ENCODE peak calls at places on chromosomes 12 and 14, in ten cellular contexts. M is thoracic aorta, J is spleen, G is heart right ventricle, Q is hepatocyte, A is transverse colon, N is IMR-90, U is SK-N-SH, C is ascending aorta, W is endodermal cell. Y is an unnamed sample. For H3K9me3, the result is how much of the 10 kb centered on the place peaks cover.

GRCh38 chr14:75279153-75279738 is 618 bp downstream of the FOS start:
- DNase-seq in N (peak), A (peak), U (peak), J (peak), C (peak), W (no peak), M (no peak), Q (peak), G (peak), Y (no peak)

GRCh38 chr14:98227000-98227726 is 1044.8 kb downstream of the BCL11B start:
- DNase-seq in U (no peak), W (no peak), Q (no peak), M (no peak), C (no peak), N (no peak), J (no peak), A (no peak), G (no peak), Y (no peak)

GRCh38 chr12:72574138-72574537 is 302.0 kb downstream of the TRHDE start:
- DNase-seq in W (no peak), J (no peak), M (no peak), Q (no peak), N (peak), C (no peak), G (no peak), U (no peak), A (no peak), Y (no peak)

GRCh38 chr12:104704224-104704623 is 247.5 kb downstream of the CHST11 start:
- DNase-seq in G (no peak), W (peak), J (peak), Q (no peak), C (no peak), U (no peak), N (no peak), M (no peak), A (no peak), Y (no peak)

GRCh38 chr12:6158263-6158662 is 33.8 kb upstream of the VWF start:
- DNase-seq in G (no peak), A (no peak), J (no peak), W (no peak), C (peak), M (no peak), Q (peak), U (no peak), N (no peak), Y (no peak)

GRCh38 chr12:124174949-124175348 is 119.9 kb upstream of the RFLNA start:
- DNase-seq in J (no peak), N (no peak), Q (no peak), A (no peak), U (no peak), C (no peak), W (no peak), G (no peak), M (no peak), Y (no peak)

GRCh38 chr12:77060883-77061240 is 4.5 kb downstream of the E2F7 start:
- DNase-seq in C (no peak), G (no peak), J (no peak), Q (no peak), U (no peak), A (no peak), W (no peak), M (no peak), N (no peak), Y (no peak)

GRCh38 chr14:88535149-88535548 is 19.7 kb downstream of the PTPN21 start:
- DNase-seq in W (peak), A (peak), M (no peak), Q (peak), C (no peak), J (no peak), N (no peak), U (no peak), G (no peak), Y (no peak)

GRCh38 chr14:35386673-35387125 is 17.9 kb downstream of the NFKBIA start:
- DNase-seq in U (no peak), Q (no peak), M (no peak), J (no peak), W (peak), G (no peak), N (no peak), C (no peak), A (no peak), Y (no peak)

GRCh38 chr12:26173153-26173552 is 22.2 kb upstream of the SSPN start:
- DNase-seq in J (no peak), U (no peak), C (no peak), W (no peak), G (no peak), N (no peak), M (no peak), A (no peak), Q (no peak), Y (no peak)

GRCh38 chr14:69475194-69475818 is 9.2 kb upstream of the PLEKHD1 start:
- DNase-seq in W (no peak), C (no peak), M (no peak), G (no peak), U (peak), A (no peak), J (no peak), Q (peak), N (peak), Y (no peak)

GRCh38 chr14:105508069-105508468 is 17.0 kb downstream of the TEDC1 start:
- DNase-seq in M (no peak), C (no peak), G (no peak), Q (no peak), J (no peak), U (no peak), W (no peak), N (no peak), A (no peak), Y (no peak)

GRCh38 chr14:103662591-103662990 is 33.6 kb downstream of the KLC1 start:
- DNase-seq in W (no peak), J (no peak), G (no peak), N (no peak), Q (no peak), A (no peak), U (no peak), M (no peak), C (no peak), Y (no peak)

GRCh38 chr12:80442426-80443222 is 1.4 kb upstream of the PTPRQ start:
- DNase-seq in G (no peak), Q (peak), W (no peak), J (no peak), N (peak), A (no peak), U (no peak), M (no peak), C (no peak), Y (no peak)

GRCh38 chr12:65171073-65171472 is 1.7 kb downstream of the LEMD3 start:
- DNase-seq in U (no peak), W (no peak), J (no peak), A (no peak), N (peak), G (no peak), Q (no peak), C (no peak), M (no peak), Y (no peak)

GRCh38 chr12:55068416-55069010 is 48.7 kb downstream of the NEUROD4 start:
- DNase-seq in N (peak), J (no peak), C (no peak), U (peak), M (no peak), G (no peak), W (peak), Q (peak), A (no peak), Y (peak)

GRCh38 chr12:132356686-132357622 is 27.6 kb upstream of the GALNT9 start:
- DNase-seq in N (peak), J (peak), U (no peak), A (peak), M (no peak), W (peak), C (no peak), Q (peak), G (no peak), Y (no peak)

GRCh38 chr12:45863332-45863731 is 127.0 kb downstream of the SCAF11 start:
- DNase-seq in N (no peak), A (no peak), W (no peak), U (no peak), Q (no peak), G (no peak), M (no peak), C (no peak), J (no peak), Y (no peak)

GRCh38 chr14:61894452-61895077 is 132.3 kb downstream of the SNAPC1 start:
- DNase-seq in A (peak), N (peak), J (peak), Q (peak), C (no peak), W (peak), U (peak), M (no peak), G (peak), Y (peak)

GRCh38 chr12:58665375-58665774 is 254.9 kb downstream of the LRIG3 start:
- DNase-seq in U (no peak), Q (no peak), N (no peak), M (no peak), J (no peak), A (no peak), W (no peak), G (no peak), C (no peak), Y (no peak)
- H3K27ac ChIP-seq in U (no peak), Q (no peak), N (no peak), M (no peak), J (no peak), A (no peak), W (no peak), G (no peak), C (no peak), Y (no peak)

GRCh38 chr14:25945746-25946145 is 652.1 kb downstream of the NOVA1 start:
- DNase-seq in G (no peak), Q (no peak), U (no peak), J (no peak), C (no peak), M (no peak), W (no peak), N (no peak), A (no peak), Y (no peak)
- H3K9me3 ChIP-seq in G (under half), Q (under half), U (under half), J (under half), C (under half), M (under half), W (under half), N (under half), A (under half), Y (under half)

DNA sequence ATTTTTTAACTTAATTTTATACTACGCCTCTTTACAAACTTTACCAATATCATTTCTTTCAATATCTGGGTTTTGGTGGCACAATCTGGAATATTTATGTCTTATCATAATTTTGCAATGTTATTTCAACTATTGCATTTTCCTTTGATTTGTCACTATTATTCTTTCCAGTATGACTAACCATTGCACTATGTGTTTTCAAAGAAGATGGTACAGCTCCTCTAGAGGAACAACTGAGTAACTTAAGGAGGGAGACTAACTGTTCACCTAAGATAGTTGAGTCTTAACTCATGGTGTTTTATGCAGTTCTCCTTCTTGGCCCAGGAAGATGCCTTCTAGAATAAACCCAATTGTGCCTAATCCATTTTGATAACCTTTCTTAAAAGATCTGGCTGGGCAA is 60.5 kb upstream of the KIF21A start:
- DNase-seq in J (no peak), N (no peak), A (no peak), G (no peak), M (no peak), Q (no peak), W (no peak), C (no peak), U (no peak), Y (no peak)
- TF ChIP-seq CTCF in J (no peak), N (no peak), A (no peak), G (no peak), M (no peak), Q (no peak), W (peak), C (no peak), U (peak), Y (no peak)

GRCh38 chr12:108605000-108605689 is 7.3 kb upstream of the TMEM119 start:
- DNase-seq in N (no peak), C (no peak), U (no peak), G (no peak), J (no peak), A (no peak), W (no peak), M (no peak), Q (no peak), Y (no peak)

GRCh38 chr12:108602961-108603704 is 5.2 kb upstream of the TMEM119 start:
- DNase-seq in Q (no peak), C (no peak), U (no peak), N (no peak), W (no peak), G (no peak), J (no peak), M (no peak), A (no peak), Y (no peak)

GRCh38 chr12:108602209-108602705 is 4.4 kb upstream of the TMEM119 start:
- DNase-seq in A (no peak), J (no peak), U (no peak), C (no peak), M (no peak), W (no peak), N (no peak), G (no peak), Q (no peak), Y (no peak)

GRCh38 chr12:108604208-108604941 is 6.5 kb upstream of the TMEM119 start:
- DNase-seq in G (no peak), N (no peak), A (no peak), M (no peak), Q (no peak), W (no peak), U (no peak), C (no peak), J (no peak), Y (no peak)

DNA sequence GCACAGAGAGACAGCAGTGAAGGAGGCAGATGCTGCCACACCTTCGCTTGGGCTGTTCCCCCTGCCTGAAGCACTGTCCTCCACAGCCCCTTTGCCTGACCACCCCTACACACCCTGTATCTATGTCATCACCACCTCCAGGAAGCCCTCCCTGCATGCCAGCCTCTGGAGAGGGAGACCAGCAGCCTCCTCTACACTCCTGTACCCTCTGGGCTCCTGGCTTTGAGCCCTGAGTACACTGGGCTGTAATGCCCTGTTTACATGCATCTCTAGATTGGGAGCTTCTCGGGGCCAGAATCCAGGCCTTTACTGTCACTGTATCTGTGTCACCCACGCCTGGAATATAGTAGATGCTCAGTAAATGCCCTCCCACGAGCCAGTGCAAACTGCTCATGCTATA is 5.9 kb upstream of the TMEM119 start:
- DNase-seq in G (no peak), J (no peak), U (no peak), M (no peak), N (no peak), W (no peak), Q (no peak), A (no peak), C (no peak), Y (no peak)
- H3K27ac ChIP-seq in G (no peak), J (no peak), U (no peak), M (no peak), N (no peak), W (no peak), Q (no peak), A (no peak), C (no peak), Y (no peak)